ENCODE peak calls at places on chromosomes 6 and 20, in nine cellular contexts. D is NCI-H1105, A is left colon, K is GOT3, U is iris pigment epithelial cell, V is HTR-8/SVneo, N is gastrocnemius medialis, J is fibroblast of mammary gland, R is fibroblast of the conjunctiva. I is an unnamed sample.

GRCh38 chr6:119445666-119446622 is 96.4 kb upstream of the MAN1A1 start:
- DNase-seq in D (no peak), J (peak; percentile 74), K (no peak), A (no peak), V (no peak), U (peak; percentile 70), N (no peak), R (peak; percentile 56), I (no peak)

GRCh38 chr6:70547313-70547712 is 19.4 kb upstream of the SDHAF4 start:
- DNase-seq in R (peak; percentile 5), J (peak; percentile 24), K (no peak), U (peak; percentile 10), A (no peak), V (no peak), D (no peak), N (peak; percentile 19), I (peak; percentile 56)

GRCh38 chr6:106360410-106360988 is at the start of gene CRYBG1:
- DNase-seq in D (peak; percentile 82), J (peak; percentile 8), K (peak; percentile 3), V (peak; percentile 77), U (no peak), A (peak; percentile 82), R (no peak), N (no peak), I (peak; percentile 75)

GRCh38 chr6:44795326-44795725 is 407.8 kb downstream of the CDC5L start:
- DNase-seq in J (no peak), A (no peak), N (no peak), K (no peak), V (no peak), U (no peak), R (no peak), D (no peak), I (no peak)

GRCh38 chr6:79949235-79949634 is 1.9 kb upstream of the ELOVL4 start:
- DNase-seq in A (peak; percentile 74), K (no peak), V (peak; percentile 19), U (peak; percentile 80), R (peak; percentile 68), N (peak; percentile 11), D (peak; percentile 84), J (peak; percentile 79), I (peak; percentile 77)

GRCh38 chr6:29797120-29797519 is 30.5 kb upstream of the HLA-G start:
- DNase-seq in U (peak; percentile 35), R (no peak), N (no peak), D (no peak), V (no peak), A (no peak), K (no peak), J (peak; percentile 95), I (no peak)

GRCh38 chr20:4272225-4272624 is 256.9 kb upstream of the RNF24 start:
- DNase-seq in J (peak; percentile 52), K (no peak), R (no peak), V (no peak), N (no peak), D (no peak), A (no peak), U (peak; percentile 19), I (no peak)

GRCh38 chr20:19211661-19212523 is 550 bp upstream of the SLC24A3 start:
- DNase-seq in D (peak; percentile 81), U (peak; percentile 10), V (no peak), J (no peak), K (no peak), R (no peak), N (no peak), A (peak; percentile 37), I (no peak)

GRCh38 chr6:168309183-168309582 is 10.4 kb downstream of the DACT2 start:
- DNase-seq in R (no peak), V (no peak), A (no peak), N (no peak), K (no peak), U (no peak), J (no peak), D (no peak), I (no peak)

GRCh38 chr6:3341467-3341866 is 82.7 kb downstream of the PSMG4 start:
- DNase-seq in A (no peak), N (peak; percentile 61), V (no peak), R (peak; percentile 76), J (peak; percentile 98), D (no peak), K (no peak), U (peak; percentile 90), I (no peak)

GRCh38 chr20:48350291-48350988 is 477.4 kb downstream of the PREX1 start:
- DNase-seq in R (no peak), V (no peak), A (no peak), K (no peak), N (no peak), J (peak; percentile 4), D (no peak), U (no peak), I (no peak)

GRCh38 chr20:15196580-15197255 is 859.3 kb upstream of the FLRT3 start:
- DNase-seq in U (no peak), R (no peak), D (peak; percentile 35), N (no peak), A (no peak), V (no peak), J (no peak), K (no peak), I (no peak)

GRCh38 chr6:40352527-40353170 is 234.5 kb downstream of the LRFN2 start:
- DNase-seq in R (no peak), J (no peak), N (no peak), U (no peak), V (no peak), D (no peak), A (no peak), K (no peak), I (no peak)

GRCh38 chr6:105591053-105591452 is 188.2 kb upstream of the PREP start:
- DNase-seq in D (no peak), R (no peak), A (no peak), N (no peak), V (no peak), U (peak; percentile 69), J (peak; percentile 57), K (no peak), I (no peak)

GRCh38 chr6:158863646-158864045 is 44.5 kb upstream of the EZR start:
- DNase-seq in K (no peak), V (peak; percentile 38), J (no peak), R (no peak), A (no peak), N (no peak), U (peak; percentile 42), D (no peak), I (no peak)

GRCh38 chr6:7143161-7143974 is 35.6 kb downstream of the RREB1 start:
- DNase-seq in V (no peak), A (no peak), N (no peak), U (no peak), K (no peak), D (peak; percentile 93), J (no peak), R (no peak), I (peak; percentile 88)

GRCh38 chr6:156697224-156697623 is 80.0 kb upstream of the ARID1B start:
- DNase-seq in U (no peak), J (no peak), A (no peak), N (no peak), D (no peak), K (no peak), R (no peak), V (no peak), I (no peak)

I was measured in NCI-H526 treated with DMSO at 0.1 percent for 48 hours.